ENCODE peak calls at places on chromosome 12, in ten cellular contexts. T, D, L, Z, X, W, I, P, A and S are unnamed samples.

GRCh38 chr12:50062733-50063452 is 5.5 kb downstream of the ASIC1 start:
- DNase-seq in W (no peak), I (no peak), D (no peak), P (peak; percentile 28), T (peak; percentile 71), A (no peak), L (no peak), X (no peak), Z (no peak), S (no peak)

GRCh38 chr12:106585862-106586534 is 3.2 kb downstream of the RFX4 start:
- DNase-seq in Z (no peak), D (peak; percentile 93), L (no peak), X (no peak), W (no peak), P (no peak), I (no peak), A (no peak), T (no peak), S (no peak)

GRCh38 chr12:46160081-46160980 is 108.5 kb downstream of the SLC38A1 start:
- DNase-seq in Z (peak; percentile 1), L (no peak), P (no peak), W (no peak), T (no peak), I (peak; percentile 99), A (no peak), X (no peak), D (no peak), S (no peak)

GRCh38 chr12:12901158-12901791 is 9.9 kb downstream of the GPRC5A start:
- DNase-seq in D (peak; percentile 24), Z (no peak), T (no peak), A (peak; percentile 50), P (peak; percentile 88), L (peak; percentile 91), X (no peak), I (peak; percentile 91), W (peak; percentile 57), S (peak; percentile 5)

GRCh38 chr12:119258149-119258548 is 76.4 kb upstream of the CCDC60 start:
- DNase-seq in Z (no peak), I (no peak), D (no peak), P (no peak), T (no peak), A (no peak), X (no peak), L (no peak), W (no peak), S (no peak)

GRCh38 chr12:14394317-14395058 is 29.0 kb downstream of the ATF7IP start:
- DNase-seq in P (peak; percentile 65), L (peak; percentile 78), I (peak; percentile 74), T (peak; percentile 59), D (peak; percentile 73), W (peak; percentile 38), A (no peak), X (no peak), Z (peak; percentile 90), S (peak; percentile 13)

GRCh38 chr12:79360269-79360668 is 330.5 kb downstream of the PAWR start:
- DNase-seq in I (no peak), X (no peak), T (no peak), P (no peak), A (no peak), Z (no peak), D (no peak), W (no peak), L (no peak), S (no peak)

GRCh38 chr12:20212036-20212435 is 156.3 kb upstream of the PDE3A start:
- DNase-seq in T (no peak), P (no peak), I (peak; percentile 9), Z (no peak), X (no peak), D (no peak), A (no peak), L (no peak), W (no peak), S (no peak)